ENCODE peak calls at places on chromosomes 5 and 9, in five cellular contexts. M is activated T-cell treated with anti-CD3 and anti-CD28 coated beads for 1 hour; R is glomerular endothelial cell; N is activated naive CD4-positive, alpha-beta T cell treated with anti-CD3 and anti-CD28 coated beads, Interleukin-2, amount 50 U/mL, for 16 hours; K is H1. J is an unnamed sample.

GRCh38 chr5:147327905-147328304 is 93.1 kb downstream of the STK32A start:
- DNase-seq in M (no peak), R (no peak), N (no peak), K (no peak), J (no peak)

GRCh38 chr9:93666279-93666784 is 89.9 kb downstream of the PHF2 start:
- DNase-seq in M (no peak), R (no peak), N (no peak), K (no peak), J (no peak)

GRCh38 chr5:159099049-159099760 is 511 bp downstream of the EBF1 start:
- DNase-seq in M (no peak), R (no peak), N (peak), K (no peak), J (no peak)

GRCh38 chr9:75626860-75627259 is 263.6 kb upstream of the PCSK5 start:
- DNase-seq in M (no peak), R (no peak), N (no peak), K (no peak), J (no peak)

GRCh38 chr5:77867194-77867691 is 91.1 kb upstream of the TBCA start:
- DNase-seq in M (no peak), R (no peak), N (no peak), K (no peak), J (no peak)

GRCh38 chr9:81377310-81377709 is 312.0 kb downstream of the TLE1 start:
- DNase-seq in M (no peak), R (no peak), N (no peak), K (no peak), J (no peak)

GRCh38 chr9:89754223-89754622 is 149.4 kb downstream of the GADD45G start:
- DNase-seq in M (no peak), R (no peak), N (no peak), K (no peak), J (no peak)

GRCh38 chr5:94288937-94289336 is 329.5 kb downstream of the KIAA0825 start:
- DNase-seq in M (no peak), R (no peak), N (no peak), K (no peak), J (no peak)

GRCh38 chr5:137957948-137958347 is 68.7 kb downstream of the PKD2L2 start:
- DNase-seq in M (no peak), R (no peak), N (no peak), K (no peak), J (no peak)

GRCh38 chr9:115234094-115234493 is 116.1 kb upstream of the TNC start:
- DNase-seq in M (no peak), R (no peak), N (no peak), K (no peak), J (no peak)

GRCh38 chr5:13740471-13740870 is 204.0 kb downstream of the DNAH5 start:
- DNase-seq in M (no peak), R (no peak), N (no peak), K (no peak), J (no peak)

GRCh38 chr9:104831681-104832080 is 67.8 kb downstream of the NIPSNAP3B start:
- DNase-seq in M (no peak), R (no peak), N (no peak), K (no peak), J (no peak)

GRCh38 chr5:93571111-93571977 is 9.7 kb downstream of the NR2F1-AS1 start:
- DNase-seq in M (no peak), R (no peak), N (no peak), K (no peak), J (no peak)

J was measured in ascending aorta.